ENCODE peak calls at places on chromosomes 3 and 15, in five cellular contexts. F is heart right ventricle, H is ovary, I is pancreas, J is left ventricle myocardium inferior. C is an unnamed sample.

GRCh38 chr3:155411500-155412223 is 118.2 kb upstream of the STRIT1 start:
- DNase-seq in I (no peak), J (no peak), F (no peak), H (no peak), C (no peak)

GRCh38 chr3:140626856-140627255 is 51.0 kb upstream of the TRIM42 start:
- DNase-seq in J (no peak), H (no peak), F (no peak), I (no peak), C (no peak)

GRCh38 chr3:6601374-6601773 is 259.5 kb upstream of the GRM7 start:
- DNase-seq in H (no peak), F (no peak), J (no peak), I (no peak), C (no peak)

GRCh38 chr3:146382386-146382785 is 87.0 kb downstream of the PLSCR2 start:
- DNase-seq in H (no peak), J (no peak), F (no peak), I (no peak), C (no peak)

GRCh38 chr3:181230258-181230657 is 240.7 kb upstream of the DNAJC19 start:
- DNase-seq in I (peak; percentile 22), F (no peak), J (no peak), H (no peak), C (no peak)

GRCh38 chr15:68589783-68590710 is 11.3 kb downstream of the CORO2B start:
- DNase-seq in J (no peak), H (no peak), F (no peak), I (no peak), C (no peak)

GRCh38 chr3:183449391-183449790 is 21.0 kb upstream of the MCF2L2 start:
- DNase-seq in H (no peak), F (no peak), J (no peak), I (no peak), C (no peak)

GRCh38 chr15:75127186-75127585 is 74.5 kb upstream of the C15orf39 start:
- DNase-seq in F (no peak), H (no peak), I (no peak), J (no peak), C (no peak)

GRCh38 chr3:123656691-123657090 is 71.8 kb upstream of the HACD2 start:
- DNase-seq in H (no peak), J (no peak), I (no peak), F (no peak), C (no peak)

GRCh38 chr15:59369597-59369996 is 3.1 kb downstream of the MYO1E start:
- DNase-seq in I (no peak), J (no peak), F (no peak), H (no peak), C (no peak)

GRCh38 chr3:99534951-99535704 is 103.3 kb upstream of the COL8A1 start:
- DNase-seq in J (no peak), F (no peak), I (no peak), H (no peak), C (peak; percentile 44)

GRCh38 chr15:48381861-48382260 is 50.6 kb downstream of the DUT start:
- DNase-seq in F (no peak), H (no peak), J (no peak), I (no peak), C (no peak)

DNA sequence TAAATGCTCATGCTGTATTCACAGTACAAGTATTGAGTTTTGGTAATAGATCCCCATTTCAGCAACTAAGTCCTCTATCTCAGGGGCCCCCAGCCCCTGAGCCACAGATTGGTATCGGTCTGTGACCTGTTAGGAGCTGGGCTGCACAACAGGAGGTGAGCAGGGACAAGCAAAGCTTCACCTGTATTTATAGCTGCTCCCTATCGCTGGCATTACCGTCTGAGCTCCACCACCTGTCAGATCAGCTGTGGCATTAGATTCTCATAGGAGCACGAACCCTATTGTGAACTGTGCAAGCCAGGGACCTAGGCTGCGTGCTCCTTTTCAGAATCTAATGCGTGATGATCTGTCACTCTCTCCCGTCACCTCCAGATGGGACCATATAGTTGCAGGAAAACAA is 262.8 kb upstream of the UBE2E2 start:
- DNase-seq in I (no peak), J (no peak), F (no peak), H (no peak), C (no peak)
- H3K27ac ChIP-seq in I (no peak overlapping the region), J (no peak overlapping the region), F (no peak overlapping the region), H (no peak overlapping the region), C (no peak overlapping the region)

GRCh38 chr3:125000661-125001060 is 55.1 kb downstream of the HEG1 start:
- DNase-seq in H (no peak), I (no peak), J (no peak), F (no peak), C (no peak)

GRCh38 chr3:124998247-124998630 is 57.6 kb downstream of the HEG1 start:
- DNase-seq in J (no peak), H (no peak), I (no peak), F (no peak), C (no peak)

GRCh38 chr3:125001557-125002413 is 54.0 kb downstream of the HEG1 start:
- DNase-seq in F (no peak), J (no peak), I (no peak), H (no peak), C (no peak)

GRCh38 chr3:124999317-124999716 is 56.5 kb downstream of the HEG1 start:
- DNase-seq in F (no peak), J (no peak), I (no peak), H (no peak), C (no peak)

DNA sequence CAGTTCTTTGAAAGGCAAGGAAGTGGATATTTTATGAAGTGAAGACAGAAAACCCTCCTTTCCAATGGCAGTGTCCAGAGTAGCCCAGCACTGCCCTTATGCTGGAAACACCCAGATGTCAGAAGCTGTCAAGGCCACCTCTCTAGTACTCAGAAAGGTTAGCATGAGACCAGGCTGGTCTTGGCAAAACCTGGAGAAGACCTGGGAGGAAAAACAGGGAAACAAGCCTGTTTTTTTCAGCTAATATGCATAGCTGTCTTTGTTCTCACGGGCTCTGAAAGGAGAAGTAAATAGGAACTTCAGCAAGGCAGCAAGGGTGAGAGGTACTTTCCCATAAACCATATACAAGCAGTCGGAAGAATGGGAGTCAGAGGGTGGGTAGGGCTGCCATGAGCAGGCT is 55.9 kb downstream of the HEG1 start:
- DNase-seq in F (no peak), J (no peak), I (no peak), H (no peak), C (no peak)
- TF ChIP-seq CTCF in F (no peak), J (no peak), I (no peak), H (no peak), C (no peak)

DNA sequence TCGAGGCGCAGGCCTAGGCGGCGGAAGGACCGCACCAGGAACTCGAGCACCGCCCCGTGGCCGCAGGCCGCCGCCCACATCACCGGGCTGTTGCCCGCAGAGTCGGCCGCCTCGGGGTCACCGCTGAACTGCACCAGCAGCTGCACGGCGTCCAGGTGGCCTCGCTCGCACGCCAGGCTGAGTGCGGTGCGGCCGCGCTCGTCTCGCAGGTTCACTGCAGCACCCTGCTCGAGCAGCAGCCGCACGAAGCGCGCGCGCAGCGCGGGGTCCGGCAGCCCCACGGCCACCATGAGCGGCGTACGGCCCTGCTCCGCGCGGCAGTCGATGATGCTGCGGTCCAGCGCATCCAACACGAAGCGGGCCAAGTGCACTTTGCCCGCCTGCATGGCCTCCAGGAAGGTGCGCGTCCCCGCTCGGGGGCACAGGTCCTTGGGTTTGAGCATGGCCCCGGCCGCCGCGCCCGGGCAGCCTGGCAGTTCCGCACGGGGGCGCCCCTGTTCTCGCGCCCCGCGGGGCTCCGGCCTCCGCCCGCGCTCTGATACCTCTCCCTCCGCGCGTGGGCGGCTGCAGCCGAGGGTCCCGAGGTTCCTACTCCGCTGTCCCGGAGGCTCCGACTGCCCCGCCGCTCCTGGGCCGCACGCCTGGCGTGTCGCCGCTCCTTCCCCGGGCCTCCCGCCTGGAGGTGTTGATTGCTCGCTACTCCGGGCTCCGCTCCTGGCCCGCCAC is 557 bp downstream of the ANKRD63 start:
- DNase-seq in I (peak; percentile 66), H (no peak), F (peak; percentile 55), J (peak; percentile 44), C (peak; percentile 71)
- H3K4me1 ChIP-seq in I (no peaks in the 10 kb centered on the region), H (peaks cover 9% of the 10 kb centered on the region), F (peaks cover 56% of the 10 kb centered on the region), J (peaks cover 62% of the 10 kb centered on the region), C (peaks cover 48% of the 10 kb centered on the region)

GRCh38 chr15:100055821-100056220 is 286.0 kb downstream of the ADAMTS17 start:
- DNase-seq in H (no peak), J (no peak), I (no peak), F (no peak), C (no peak)

GRCh38 chr15:100059094-100059493 is 282.7 kb downstream of the ADAMTS17 start:
- DNase-seq in J (no peak), I (no peak), H (no peak), F (no peak), C (no peak)

GRCh38 chr15:100056411-100057072 is 285.2 kb downstream of the ADAMTS17 start:
- DNase-seq in J (no peak), F (no peak), I (no peak), H (no peak), C (no peak)

GRCh38 chr15:100058458-100058857 is 283.3 kb downstream of the ADAMTS17 start:
- DNase-seq in I (no peak), F (no peak), J (no peak), H (no peak), C (no peak)

GRCh38 chr15:100057281-100057680 is 284.5 kb downstream of the ADAMTS17 start:
- DNase-seq in H (no peak), F (no peak), I (no peak), J (no peak), C (no peak)
- H3K27ac ChIP-seq in H (no peak overlapping the region), F (no peak overlapping the region), I (no peak overlapping the region), J (no peak overlapping the region), C (no peak overlapping the region)

GRCh38 chr3:52012699-52013098 is 17.0 kb upstream of the RPL29 start:
- DNase-seq in F (no peak), H (no peak), I (no peak), J (no peak), C (no peak)

GRCh38 chr3:52017467-52018065 is 21.9 kb upstream of the RPL29 start:
- DNase-seq in H (no peak), J (no peak), I (no peak), F (no peak), C (no peak)

GRCh38 chr3:52015431-52016256 is 19.9 kb upstream of the RPL29 start:
- DNase-seq in I (no peak), H (no peak), F (no peak), J (no peak), C (no peak)

GRCh38 chr3:52013802-52014598 is 18.3 kb upstream of the RPL29 start:
- DNase-seq in F (no peak), J (no peak), H (no peak), I (no peak), C (no peak)

GRCh38 chr3:52014613-52015012 is 18.9 kb upstream of the RPL29 start:
- DNase-seq in F (no peak), H (no peak), J (no peak), I (no peak), C (no peak)
- TF ChIP-seq CTCF in F (peak; percentile 31), H (no peak), J (no peak), I (no peak), C (peak; percentile 28)

DNA sequence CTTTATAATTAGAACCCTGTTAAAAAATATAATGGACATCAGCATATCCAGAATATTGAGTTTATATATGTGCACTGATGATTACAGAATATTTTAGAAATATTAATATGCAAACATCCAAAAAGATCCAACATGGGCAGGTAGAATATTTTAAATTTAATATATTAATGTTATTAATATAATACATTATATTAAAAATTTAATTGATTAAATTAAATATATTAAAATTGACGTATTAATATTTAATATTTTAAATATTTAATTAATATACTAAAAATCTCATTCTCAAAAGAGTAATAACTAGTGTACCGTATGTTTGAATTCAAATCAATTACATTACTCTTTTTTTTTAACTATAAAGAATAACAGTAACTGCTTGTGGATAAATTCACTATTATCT is 73.8 kb upstream of the FURIN start:
- DNase-seq in F (no peak), I (no peak), H (no peak), J (no peak), C (no peak)
- H3K4me1 ChIP-seq in F (no peaks in the 10 kb centered on the region), I (peaks cover 11% of the 10 kb centered on the region), H (no peaks in the 10 kb centered on the region), J (no peaks in the 10 kb centered on the region), C (no peaks in the 10 kb centered on the region)

C was measured in lower lobe of right lung.